ENCODE peak calls at places on chromosomes 5 and 9, in nine cellular contexts. E is stomach, T is IMR-90, F is spleen, K is ovary, D is sigmoid colon, Q is upper lobe of left lung, O is A549, G is transverse colon. L is an unnamed sample.

GRCh38 chr5:97297063-97297715 is 114.1 kb upstream of the RIOK2 start:
- DNase-seq in E (no peak), T (peak), F (no peak), K (no peak), D (no peak), Q (no peak), O (peak), G (peak), L (no peak)

GRCh38 chr9:93699650-93700049 is 123.3 kb downstream of the PHF2 start:
- DNase-seq in E (no peak), T (no peak), F (no peak), K (no peak), D (no peak), Q (no peak), O (no peak), G (no peak), L (peak)

GRCh38 chr9:127523312-127523851 is 72.1 kb downstream of the LRSAM1 start:
- DNase-seq in E (no peak), T (peak), F (no peak), K (no peak), D (no peak), Q (no peak), O (peak), G (no peak), L (no peak)

GRCh38 chr5:24381861-24382460 is 262.8 kb downstream of the CDH10 start:
- DNase-seq in E (no peak), T (no peak), F (no peak), K (no peak), D (no peak), Q (no peak), O (peak), G (no peak), L (no peak)

GRCh38 chr5:144202725-144203124 is 32.1 kb downstream of the KCTD16 start:
- DNase-seq in E (no peak), T (no peak), F (no peak), K (no peak), D (no peak), Q (no peak), O (no peak), G (no peak), L (no peak)

GRCh38 chr5:180853121-180853520 is 8.0 kb downstream of the ZFP62 start:
- DNase-seq in E (no peak), T (no peak), F (no peak), K (no peak), D (no peak), Q (no peak), O (no peak), G (no peak), L (no peak)

GRCh38 chr9:16262467-16263261 is 607.8 kb downstream of the BNC2 start:
- DNase-seq in E (no peak), T (peak), F (no peak), K (no peak), D (no peak), Q (no peak), O (no peak), G (no peak), L (peak)

GRCh38 chr5:157324237-157324636 is 58.3 kb downstream of the CYFIP2 start:
- DNase-seq in E (no peak), T (no peak), F (no peak), K (no peak), D (no peak), Q (no peak), O (peak), G (no peak), L (no peak)

GRCh38 chr5:2866622-2867372 is 115.3 kb upstream of the IRX2 start:
- DNase-seq in E (no peak), T (no peak), F (no peak), K (no peak), D (no peak), Q (peak), O (no peak), G (no peak), L (no peak)

GRCh38 chr9:134853893-134854292 is 26.7 kb upstream of the FCN2 start:
- DNase-seq in E (no peak), T (no peak), F (no peak), K (no peak), D (no peak), Q (no peak), O (no peak), G (no peak), L (no peak)

GRCh38 chr9:123445981-123446610 is 90.1 kb downstream of the CRB2 start:
- DNase-seq in E (no peak), T (peak), F (peak), K (no peak), D (no peak), Q (no peak), O (no peak), G (no peak), L (no peak)

GRCh38 chr5:55180016-55180415 is 7.0 kb upstream of the CDC20B start:
- DNase-seq in E (no peak), T (no peak), F (no peak), K (no peak), D (no peak), Q (no peak), O (no peak), G (no peak), L (no peak)

GRCh38 chr5:83204651-83205050 is 127.3 kb downstream of the XRCC4 start:
- DNase-seq in E (no peak), T (no peak), F (no peak), K (no peak), D (no peak), Q (no peak), O (no peak), G (no peak), L (no peak)

GRCh38 chr5:86757824-86758223 is 140.1 kb downstream of the COX7C start:
- DNase-seq in E (no peak), T (peak), F (no peak), K (no peak), D (no peak), Q (no peak), O (no peak), G (no peak), L (no peak)

GRCh38 chr9:88258587-88258986 is 120.3 kb upstream of the SPATA31C2 start:
- DNase-seq in E (peak), T (no peak), F (no peak), K (peak), D (peak), Q (no peak), O (no peak), G (peak), L (no peak)

GRCh38 chr9:34187891-34188240 is 9.0 kb downstream of the UBAP1 start:
- DNase-seq in E (no peak), T (no peak), F (no peak), K (no peak), D (no peak), Q (no peak), O (no peak), G (no peak), L (no peak)

GRCh38 chr5:418681-419121 is 24.3 kb upstream of the EXOC3 start:
- DNase-seq in E (no peak), T (peak), F (no peak), K (no peak), D (peak), Q (peak), O (no peak), G (no peak), L (no peak)

GRCh38 chr9:21465859-21466518 is 16.1 kb downstream of the IFNE start:
- DNase-seq in E (no peak), T (peak), F (no peak), K (no peak), D (no peak), Q (no peak), O (peak), G (no peak), L (no peak)

GRCh38 chr5:152349683-152350526 is 55.2 kb downstream of the NMUR2 start:
- DNase-seq in E (peak), T (peak), F (no peak), K (no peak), D (no peak), Q (no peak), O (peak), G (peak), L (no peak)

GRCh38 chr9:124659099-124659659 is 111.9 kb downstream of the NR6A1 start:
- DNase-seq in E (peak), T (peak), F (peak), K (peak), D (peak), Q (peak), O (peak), G (peak), L (peak)

GRCh38 chr5:107195996-107196395 is 474.7 kb downstream of the EFNA5 start:
- DNase-seq in E (no peak), T (no peak), F (no peak), K (no peak), D (no peak), Q (no peak), O (no peak), G (no peak), L (no peak)

DNA sequence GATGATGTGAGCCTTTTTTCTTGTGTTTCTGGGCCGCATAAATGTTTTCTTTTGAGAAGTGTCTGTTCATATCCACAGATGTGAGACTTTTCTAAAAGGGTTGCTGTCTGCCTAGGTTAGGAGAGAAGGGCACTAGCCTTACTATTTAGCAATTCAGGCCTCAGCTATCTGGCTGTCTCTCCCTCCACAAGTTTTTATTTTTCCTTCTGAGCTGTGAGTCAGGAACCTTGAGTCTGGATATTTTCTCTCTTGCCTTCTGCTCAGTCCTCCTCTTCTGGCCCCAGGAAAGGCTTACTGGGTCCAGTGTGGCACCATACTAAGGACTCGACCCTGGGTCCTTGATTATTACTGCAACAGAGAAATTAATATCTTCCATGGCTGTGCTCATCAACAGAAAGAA is 187.6 kb downstream of the CSNK1G3 start:
- DNase-seq in E (no peak), T (no peak), F (no peak), K (no peak), D (no peak), Q (no peak), O (no peak), G (no peak), L (no peak)
- TF ChIP-seq POLR2A in E (no peak), T (no peak), F (no peak), K (no peak), D (no peak), Q (no peak), O (no peak), G (no peak), L (no peak)

GRCh38 chr9:2824564-2824963 is 19.3 kb downstream of the PUM3 start:
- DNase-seq in E (no peak), T (no peak), F (no peak), K (no peak), D (no peak), Q (no peak), O (peak), G (no peak), L (no peak)
- TF ChIP-seq CTCF in E (no peak), T (peak), F (no peak), K (no peak), D (no peak), Q (no peak), O (peak), G (no peak), L (no peak)

GRCh38 chr5:93578813-93579560 is 2.0 kb downstream of the NR2F1-AS1 start:
- DNase-seq in E (no peak), T (peak), F (no peak), K (peak), D (peak), Q (peak), O (no peak), G (no peak), L (peak)
- TF ChIP-seq POLR2A in E (no peak), T (peak), F (no peak), K (peak), D (no peak), Q (no peak), O (no peak), G (no peak), L (no peak)

DNA sequence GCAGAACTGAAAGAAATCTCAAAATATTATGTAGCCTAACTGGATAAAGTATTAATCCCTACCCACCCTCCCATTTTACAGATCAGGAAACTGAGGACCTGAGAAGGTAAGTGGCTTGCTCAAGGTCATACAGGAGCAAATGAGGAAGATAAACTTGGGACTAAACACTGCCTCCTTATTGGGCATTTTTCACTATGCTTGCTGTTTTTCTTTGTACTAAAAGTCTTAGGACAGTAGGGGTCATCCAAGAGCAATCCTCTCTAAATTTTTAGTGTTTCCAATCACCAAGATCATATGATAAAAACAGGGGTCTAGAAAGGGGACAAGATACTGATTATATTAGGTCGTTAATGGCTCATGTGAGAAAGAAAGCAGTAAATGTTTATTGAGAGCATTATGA is 80.8 kb downstream of the RORB start:
- DNase-seq in E (no peak), T (peak), F (no peak), K (no peak), D (no peak), Q (no peak), O (peak), G (no peak), L (no peak)
- TF ChIP-seq CTCF in E (no peak), T (peak), F (peak), K (no peak), D (no peak), Q (no peak), O (peak), G (no peak), L (no peak)

GRCh38 chr9:132769895-132770774 is 99.9 kb downstream of the GTF3C4 start:
- DNase-seq in E (peak), T (peak), F (peak), K (peak), D (peak), Q (peak), O (peak), G (peak), L (peak)
- TF ChIP-seq POLR2A in E (no peak), T (peak), F (peak), K (no peak), D (no peak), Q (no peak), O (no peak), G (peak), L (no peak)

DNA sequence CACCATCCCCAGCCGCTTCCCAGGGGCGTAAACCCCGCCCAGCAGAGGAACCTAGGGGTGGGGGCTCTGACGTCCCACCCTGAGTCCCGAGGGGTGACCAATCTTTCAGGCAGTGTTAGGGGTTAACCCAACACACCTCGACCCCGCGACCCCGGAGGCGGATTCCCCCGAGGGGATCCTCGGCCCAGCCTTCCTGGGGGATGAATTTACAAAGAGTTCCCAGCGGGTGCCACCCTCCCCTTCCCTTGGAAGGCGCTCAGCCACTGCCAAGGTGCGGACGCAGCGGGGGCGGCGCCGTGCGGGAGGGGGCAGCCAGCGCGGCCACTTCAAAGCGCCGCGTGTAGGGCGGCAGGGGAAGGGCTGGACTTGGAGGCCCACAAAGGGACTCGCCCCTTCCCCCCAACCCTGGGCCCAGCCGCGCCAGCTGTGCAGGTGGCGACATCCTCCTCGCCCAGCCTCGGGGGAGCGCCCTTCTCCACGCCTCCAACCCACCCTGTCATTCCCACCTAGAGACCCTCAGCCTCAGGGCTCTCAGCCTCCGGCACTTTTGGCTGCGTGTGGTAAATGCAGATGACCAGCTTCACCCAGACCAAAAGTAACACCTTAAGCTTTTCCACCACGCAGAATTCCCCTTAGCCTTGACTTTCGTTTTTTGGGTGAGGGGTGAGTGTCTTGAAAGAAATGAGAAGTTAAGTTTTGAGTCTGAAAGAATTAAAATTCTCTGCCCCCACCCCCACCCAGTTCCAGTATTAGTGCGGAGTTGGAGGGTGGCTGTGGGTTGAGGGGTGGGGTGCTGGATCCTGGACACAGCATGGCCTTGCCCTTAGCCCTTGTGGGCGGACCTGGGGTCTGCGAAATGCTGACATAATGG is 43.3 kb upstream of the TCF7 start:
- DNase-seq in E (peak), T (no peak), F (peak), K (no peak), D (peak), Q (peak), O (peak), G (peak), L (no peak)
- TF ChIP-seq CTCF in E (no peak), T (no peak), F (no peak), K (no peak), D (no peak), Q (no peak), O (peak), G (no peak), L (no peak)

DNA sequence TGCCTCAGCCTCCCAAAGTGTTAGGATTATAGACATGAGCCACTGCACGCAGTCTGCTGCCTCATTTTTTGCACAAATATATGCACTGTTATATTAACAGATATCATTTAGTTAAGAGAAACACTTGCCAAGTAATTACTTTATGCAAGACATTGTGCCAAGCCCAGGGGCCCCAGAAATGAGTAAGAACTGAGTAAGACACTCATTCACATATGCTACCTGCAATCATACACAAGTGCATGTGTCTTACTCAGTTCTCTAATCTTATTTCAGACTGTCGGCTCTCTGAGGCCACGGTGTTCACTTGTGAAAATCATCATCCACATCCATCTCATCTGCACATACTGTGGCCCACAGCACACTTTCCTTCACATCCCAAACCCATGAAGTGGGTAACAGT is 16.0 kb downstream of the TRAF1 start:
- DNase-seq in E (no peak), T (no peak), F (no peak), K (no peak), D (no peak), Q (no peak), O (no peak), G (no peak), L (no peak)
- TF ChIP-seq POLR2A in E (no peak), T (no peak), F (no peak), K (no peak), D (no peak), Q (no peak), O (no peak), G (no peak), L (no peak)

GRCh38 chr5:72485366-72486052 is 21.7 kb downstream of the ZNF366 start:
- DNase-seq in E (no peak), T (no peak), F (no peak), K (no peak), D (no peak), Q (no peak), O (no peak), G (no peak), L (no peak)

GRCh38 chr5:72480836-72481235 is 26.4 kb downstream of the ZNF366 start:
- DNase-seq in E (no peak), T (no peak), F (no peak), K (no peak), D (no peak), Q (no peak), O (no peak), G (no peak), L (no peak)

GRCh38 chr5:72478276-72478675 is 28.9 kb downstream of the ZNF366 start:
- DNase-seq in E (no peak), T (no peak), F (no peak), K (no peak), D (no peak), Q (no peak), O (no peak), G (no peak), L (no peak)

GRCh38 chr5:72478684-72479083 is 28.5 kb downstream of the ZNF366 start:
- DNase-seq in E (no peak), T (peak), F (no peak), K (no peak), D (no peak), Q (no peak), O (no peak), G (no peak), L (no peak)

GRCh38 chr5:72482046-72482445 is 25.2 kb downstream of the ZNF366 start:
- DNase-seq in E (no peak), T (no peak), F (no peak), K (no peak), D (no peak), Q (no peak), O (no peak), G (no peak), L (no peak)
- TF ChIP-seq CTCF in E (no peak), T (no peak), F (no peak), K (no peak), D (no peak), Q (no peak), O (no peak), G (no peak), L (no peak)

DNA sequence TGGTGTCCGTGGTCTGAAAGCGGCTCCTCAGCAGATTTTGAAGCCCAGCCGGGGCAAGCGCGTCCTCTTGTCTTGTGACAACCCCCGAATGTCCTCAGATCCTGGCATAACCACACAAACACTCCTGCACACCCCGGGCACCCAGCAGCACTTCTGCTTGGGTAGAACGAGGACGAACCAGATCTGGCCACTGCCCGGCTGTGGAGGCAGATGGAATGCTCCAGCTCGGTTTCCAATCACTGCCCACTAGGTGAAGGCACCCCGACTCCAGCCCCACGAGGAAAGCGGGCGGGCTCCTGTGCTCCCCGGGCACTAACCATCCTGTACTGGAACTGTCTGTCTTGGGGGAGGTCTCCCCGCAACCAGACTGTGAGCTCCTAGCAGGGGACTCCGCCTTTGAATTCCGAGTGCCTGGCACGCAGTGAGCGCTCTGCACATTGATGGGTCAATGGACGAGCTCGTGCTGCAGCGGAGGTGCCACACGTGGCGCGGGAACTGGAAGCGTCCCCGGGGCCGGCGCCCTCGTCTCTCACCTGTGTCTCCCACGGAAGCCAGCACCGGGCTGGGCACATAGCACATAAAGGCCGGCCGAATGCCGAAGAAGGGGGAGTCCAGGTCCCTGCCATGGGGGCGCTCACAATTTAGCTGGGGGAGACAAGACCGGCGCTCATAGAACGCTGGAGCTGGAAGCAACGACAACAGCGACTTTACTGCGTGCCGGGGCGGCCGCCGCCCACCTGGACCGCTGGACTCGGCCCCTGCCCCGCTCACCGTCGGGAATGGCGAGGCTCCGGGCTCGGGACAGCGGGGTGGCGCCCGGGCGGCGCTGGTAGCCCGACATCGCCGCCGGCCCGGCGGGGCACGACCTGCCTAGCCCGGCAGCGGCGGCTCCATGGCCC is 608 bp downstream of the ENTR1 start:
- DNase-seq in E (peak), T (peak), F (peak), K (no peak), D (no peak), Q (peak), O (peak), G (peak), L (peak)
- TF ChIP-seq POLR2A in E (no peak), T (peak), F (no peak), K (no peak), D (no peak), Q (peak), O (no peak), G (peak), L (no peak)